ENCODE peak calls at places on chromosomes 16 and 17, in seven cellular contexts. N is K562, M is HCT116, J is HepG2, Q is SK-N-SH, U is H1, L is GM12878. R is an unnamed sample.

GRCh38 chr17:17847726-17848125 is 10.9 kb upstream of the SREBF1 start:
- DNase-seq in N (no peak), M (no peak), J (no peak), Q (no peak), U (no peak), L (no peak), R (no peak)

GRCh38 chr17:70124723-70125122 is 44.6 kb upstream of the KCNJ2 start:
- DNase-seq in N (no peak), M (no peak), J (no peak), Q (no peak), U (no peak), L (no peak), R (no peak)

GRCh38 chr17:4345569-4345968 is 20.9 kb downstream of the UBE2G1 start:
- DNase-seq in N (no peak), M (no peak), J (no peak), Q (no peak), U (no peak), L (no peak), R (no peak)

GRCh38 chr16:88821168-88821850 is 9.6 kb upstream of the APRT start:
- DNase-seq in N (no peak), M (no peak), J (no peak), Q (no peak), U (no peak), L (no peak), R (no peak)

GRCh38 chr17:20284575-20284974 is 182.8 kb downstream of the LGALS9B start:
- DNase-seq in N (no peak), M (no peak), J (no peak), Q (no peak), U (no peak), L (no peak), R (no peak)

GRCh38 chr16:58773870-58774269 is 39.8 kb upstream of the GOT2 start:
- DNase-seq in N (no peak), M (no peak), J (peak), Q (no peak), U (no peak), L (no peak), R (no peak)

GRCh38 chr17:69245617-69246016 is 17.0 kb upstream of the ABCA10 start:
- DNase-seq in N (no peak), M (no peak), J (no peak), Q (no peak), U (no peak), L (no peak), R (no peak)

GRCh38 chr16:62870554-62870953 is 834.3 kb upstream of the CDH8 start:
- DNase-seq in N (no peak), M (no peak), J (no peak), Q (no peak), U (no peak), L (no peak), R (no peak)

DNA sequence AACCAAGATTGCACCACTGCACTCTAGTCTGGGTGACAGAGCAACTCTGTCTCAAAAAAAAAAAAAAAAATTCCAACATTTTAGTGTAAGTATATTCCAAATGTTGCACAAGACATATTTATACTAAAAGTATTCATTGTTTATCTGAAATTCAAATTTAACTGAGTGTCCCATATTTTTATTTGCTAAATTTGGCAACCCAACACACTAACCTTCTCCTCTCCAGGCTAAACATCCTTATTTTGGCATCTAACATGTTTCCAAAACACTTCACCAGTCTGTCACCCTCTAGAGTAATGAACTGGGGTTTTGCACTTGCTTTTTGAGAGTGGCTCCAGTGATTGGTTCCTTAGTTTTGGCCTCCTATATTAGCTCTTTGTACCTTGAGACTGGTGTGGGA is 243.3 kb upstream of the SALL1 start:
- DNase-seq in N (no peak), M (no peak), J (no peak), Q (no peak), U (no peak), L (no peak), R (no peak)
- TF ChIP-seq JUND in N (no peak), M (no peak), J (no peak), Q (no peak), U (no peak), L (no peak), R (no peak)

DNA sequence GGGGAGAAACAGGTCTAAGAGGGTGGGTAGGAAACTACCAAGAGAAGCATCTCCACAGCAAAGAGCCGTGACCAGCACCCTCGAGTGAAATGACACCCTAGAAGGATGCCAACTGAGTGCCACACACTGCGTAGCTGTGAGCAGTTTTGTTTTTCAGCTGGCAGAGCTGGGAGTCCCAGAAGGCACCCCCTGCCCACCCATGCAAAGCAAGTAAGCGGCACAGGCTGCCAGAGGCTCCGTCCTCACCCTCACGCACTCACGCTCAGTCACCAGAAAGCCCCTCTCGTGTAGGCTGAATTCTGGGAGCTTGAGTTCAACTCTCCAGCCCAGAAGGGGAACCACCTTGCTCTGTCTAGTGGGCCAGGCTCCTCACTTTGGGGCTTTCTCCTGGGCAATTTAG is 146.0 kb downstream of the GAS7 start:
- DNase-seq in N (no peak), M (no peak), J (no peak), Q (no peak), U (no peak), L (peak), R (no peak)
- TF ChIP-seq JUND in N (no peak), M (no peak), J (no peak), Q (no peak), U (no peak), L (no peak), R (no peak)

GRCh38 chr17:74870512-74870911 is 2.3 kb downstream of the FDXR start:
- DNase-seq in N (no peak), M (no peak), J (peak), Q (no peak), U (no peak), L (no peak), R (no peak)
- TF ChIP-seq JUND in N (no peak), M (no peak), J (no peak), Q (no peak), U (no peak), L (no peak), R (no peak)

DNA sequence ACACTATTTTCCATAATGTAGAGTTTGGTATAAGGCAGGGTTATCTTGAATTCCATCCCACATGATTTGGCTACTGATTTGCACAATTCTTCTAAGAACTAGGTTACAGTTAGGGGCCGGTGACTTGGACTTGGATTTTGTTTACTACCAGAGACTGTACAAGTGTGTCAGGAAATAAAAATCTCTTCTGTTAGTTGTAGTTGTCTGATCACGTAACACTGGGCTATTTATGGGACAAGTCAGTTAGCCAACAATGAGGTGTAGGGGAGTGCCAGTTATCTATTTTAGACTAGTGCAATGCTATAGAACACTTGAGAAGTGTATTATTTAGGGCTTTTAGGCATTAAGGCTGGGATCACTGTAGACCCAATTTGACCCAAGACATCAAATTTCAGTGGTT is 39.7 kb upstream of the GHDC start:
- DNase-seq in N (no peak), M (no peak), J (no peak), Q (no peak), U (no peak), L (no peak), R (no peak)
- TF ChIP-seq JUND in N (no peak), M (no peak), J (no peak), Q (no peak), U (no peak), L (no peak), R (no peak)

DNA sequence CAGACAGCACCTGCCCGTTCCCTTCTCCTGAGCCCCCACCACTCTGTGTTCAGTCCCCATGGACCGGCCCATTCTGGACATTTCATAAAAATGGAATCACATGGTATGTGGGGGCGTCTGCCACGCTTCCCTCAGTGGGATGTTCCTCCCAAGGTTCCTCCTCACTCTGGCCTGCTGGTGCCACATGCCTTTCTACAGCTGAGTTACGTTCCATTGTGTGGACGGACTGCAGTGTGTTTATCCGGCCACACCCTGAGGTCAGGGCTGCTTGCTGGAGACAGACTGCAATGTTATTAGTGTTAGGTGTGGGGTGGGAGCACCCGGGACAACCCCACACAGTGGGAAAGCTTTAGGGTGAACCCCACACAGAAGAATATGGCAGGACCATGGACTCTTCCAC is 5.9 kb upstream of the AATK start:
- DNase-seq in N (no peak), M (no peak), J (peak), Q (no peak), U (no peak), L (no peak), R (no peak)
- TF ChIP-seq JUND in N (no peak), M (no peak), J (no peak), Q (no peak), U (no peak), L (no peak), R (no peak)